ENCODE peak calls at places on chromosomes 3 and 15, in four cellular contexts. G is GM12865, F is colonic mucosa, M is neural progenitor cell. S is an unnamed sample.
A peak's percentile ranks its signal among the peaks of the same experiment; 100 is the strongest.

GRCh38 chr15:72493220-72493619 is 19.1 kb downstream of the ARIH1 start:
- DNase-seq in G (no peak), F (no peak), M (no peak), S (no peak)

GRCh38 chr15:64599716-64600115 is 139.3 kb downstream of the ZNF609 start:
- DNase-seq in G (no peak), F (no peak), M (no peak), S (no peak)

GRCh38 chr3:152909180-152909883 is 74.4 kb downstream of the P2RY1 start:
- DNase-seq in G (no peak), F (no peak), M (no peak), S (no peak)

GRCh38 chr15:53979051-53979788 is 979 bp downstream of the UNC13C start:
- DNase-seq in G (no peak), F (no peak), M (no peak), S (no peak)

GRCh38 chr3:64440498-64440897 is 215.2 kb upstream of the PRICKLE2 start:
- DNase-seq in G (no peak), F (peak; percentile 49), M (no peak), S (no peak)

GRCh38 chr3:182182531-182182968 is 470.8 kb downstream of the SOX2 start:
- DNase-seq in G (peak; percentile 36), F (no peak), M (no peak), S (no peak)

GRCh38 chr3:75294124-75294523 is 370.0 kb upstream of the FRG2C start:
- DNase-seq in G (peak; percentile 8), F (peak; percentile 20), M (peak; percentile 67), S (no peak)

GRCh38 chr3:50665603-50666115 is 9.1 kb upstream of the DOCK3 start:
- DNase-seq in G (no peak), F (no peak), M (no peak), S (no peak)

GRCh38 chr15:66057089-66057488 is 187.8 kb downstream of the RAB11A start:
- DNase-seq in G (no peak), F (no peak), M (peak; percentile 56), S (no peak)

GRCh38 chr15:57290826-57291225 is 85.5 kb upstream of the CGNL1 start:
- DNase-seq in G (no peak), F (no peak), M (no peak), S (no peak)

GRCh38 chr3:5194801-5195509 is 7.4 kb downstream of the EDEM1 start:
- DNase-seq in G (peak; percentile 70), F (no peak), M (no peak), S (peak; percentile 65)

GRCh38 chr3:132006605-132007204 is 28.1 kb downstream of the CPNE4 start:
- DNase-seq in G (peak; percentile 40), F (peak; percentile 28), M (peak; percentile 58), S (no peak)

GRCh38 chr15:58362262-58362922 is 69.4 kb upstream of the LIPC start:
- DNase-seq in G (no peak), F (no peak), M (no peak), S (no peak)

GRCh38 chr15:50906954-50907865 is 1.3 kb upstream of the AP4E1 start:
- DNase-seq in G (peak; percentile 94), F (peak; percentile 56), M (no peak), S (no peak)

GRCh38 chr3:120450261-120450913 is 405 bp downstream of the FSTL1 start:
- DNase-seq in G (no peak), F (peak; percentile 31), M (peak; percentile 60), S (peak; percentile 56)

GRCh38 chr3:194957743-194958240 is 272.1 kb downstream of the FAM43A start:
- DNase-seq in G (no peak), F (no peak), M (no peak), S (no peak)

GRCh38 chr15:34239151-34239761 is 14.4 kb downstream of the EMC4 start:
- DNase-seq in G (peak; percentile 36), F (no peak), M (no peak), S (no peak)

GRCh38 chr3:30550246-30550645 is 56.2 kb upstream of the TGFBR2 start:
- DNase-seq in G (no peak), F (no peak), M (no peak), S (no peak)

GRCh38 chr3:184688251-184688851 is 23.5 kb downstream of the MAGEF1 start:
- DNase-seq in G (no peak), F (no peak), M (no peak), S (no peak)

GRCh38 chr15:52563499-52564060 is 5.2 kb downstream of the ARPP19 start:
- DNase-seq in G (no peak), F (no peak), M (no peak), S (no peak)

GRCh38 chr15:84883916-84884781 is at the start of gene SLC28A1:
- DNase-seq in G (no peak), F (no peak), M (no peak), S (no peak)

GRCh38 chr3:187131981-187132380 is 7.3 kb downstream of the RPL39L start:
- DNase-seq in G (no peak), F (no peak), M (no peak), S (no peak)

GRCh38 chr3:150278843-150279341 is 129.2 kb upstream of the TSC22D2 start:
- DNase-seq in G (no peak), F (peak; percentile 62), M (peak; percentile 42), S (no peak)

GRCh38 chr3:2099028-2099671 is 484 bp downstream of the CNTN4 start:
- DNase-seq in G (no peak), F (peak; percentile 42), M (peak; percentile 79), S (no peak)

GRCh38 chr3:184016820-184017671 is 638 bp downstream of the ABCC5 start:
- DNase-seq in G (peak; percentile 62), F (peak; percentile 63), M (peak; percentile 78), S (peak; percentile 40)

GRCh38 chr3:106635271-106635670 is 742.0 kb upstream of the CCDC54 start:
- DNase-seq in G (peak; percentile 4), F (no peak), M (no peak), S (no peak)

GRCh38 chr15:29825205-29825604 is 2.9 kb upstream of the TJP1 start:
- DNase-seq in G (peak; percentile 46), F (no peak), M (no peak), S (no peak)

GRCh38 chr3:45214061-45214680 is 11.9 kb downstream of the TMEM158 start:
- DNase-seq in G (no peak), F (no peak), M (no peak), S (no peak)

GRCh38 chr3:45182915-45183881 is 37.0 kb upstream of the CDCP1 start:
- DNase-seq in G (no peak), F (peak; percentile 88), M (peak; percentile 31), S (peak; percentile 72)

GRCh38 chr3:60028243-60028642 is 978.4 kb upstream of the CFAP20DC start:
- DNase-seq in G (no peak), F (no peak), M (no peak), S (no peak)

GRCh38 chr3:66121288-66121687 is 82.6 kb upstream of the MAGI1 start:
- DNase-seq in G (no peak), F (no peak), M (no peak), S (no peak)

GRCh38 chr15:35696767-35697231 is 150.8 kb upstream of the DPH6 start:
- DNase-seq in G (no peak), F (no peak), M (no peak), S (no peak)

GRCh38 chr15:100081454-100081853 is 260.3 kb downstream of the ADAMTS17 start:
- DNase-seq in G (no peak), F (no peak), M (no peak), S (no peak)

GRCh38 chr3:74531491-74531890 is 83.0 kb downstream of the CNTN3 start:
- DNase-seq in G (no peak), F (no peak), M (no peak), S (no peak)

GRCh38 chr3:183653209-183654064 is 18.0 kb downstream of the KLHL24 start:
- DNase-seq in G (no peak), F (no peak), M (peak; percentile 4), S (no peak)

GRCh38 chr3:45628746-45629145 is 34.2 kb downstream of the LIMD1 start:
- DNase-seq in G (no peak), F (no peak), M (no peak), S (no peak)

GRCh38 chr15:88897142-88897455 is 1.8 kb upstream of the HAPLN3 start:
- DNase-seq in G (no peak), F (no peak), M (no peak), S (no peak)

GRCh38 chr3:122875547-122876127 is 80.8 kb downstream of the SLC49A4 start:
- DNase-seq in G (no peak), F (no peak), M (no peak), S (no peak)

GRCh38 chr15:60172147-60172546 is 168.0 kb downstream of the FOXB1 start:
- DNase-seq in G (no peak), F (no peak), M (no peak), S (no peak)

GRCh38 chr3:196941846-196942225 is 492 bp downstream of the NCBP2 start:
- DNase-seq in G (peak; percentile 67), F (peak; percentile 67), M (peak; percentile 79), S (no peak)

GRCh38 chr3:177914224-177914623 is 622.0 kb upstream of the KCNMB2 start:
- DNase-seq in G (no peak), F (no peak), M (no peak), S (no peak)
- TF ChIP-seq CTCF in G (no peak), F (no peak), M (no peak), S (no peak)

GRCh38 chr3:52534281-52535183 is 875 bp upstream of the NT5DC2 start:
- DNase-seq in G (no peak), F (peak; percentile 28), M (peak; percentile 60), S (no peak)
- H3K4me3 ChIP-seq in G (peak overlapping the region; percentile 53), F (peak overlapping the region; percentile 53), M (peak overlapping the region; percentile 62), S (peak overlapping the region; percentile 46)

GRCh38 chr15:45251888-45252287 is at the start of gene SLC28A2:
- DNase-seq in G (no peak), F (peak; percentile 76), M (no peak), S (no peak)

GRCh38 chr15:45249125-45249780 is 2.8 kb upstream of the SLC28A2 start:
- DNase-seq in G (no peak), F (peak; percentile 83), M (no peak), S (no peak)

GRCh38 chr15:45254405-45255293 is 2.6 kb downstream of the SLC28A2 start:
- DNase-seq in G (no peak), F (peak; percentile 38), M (no peak), S (no peak)

DNA sequence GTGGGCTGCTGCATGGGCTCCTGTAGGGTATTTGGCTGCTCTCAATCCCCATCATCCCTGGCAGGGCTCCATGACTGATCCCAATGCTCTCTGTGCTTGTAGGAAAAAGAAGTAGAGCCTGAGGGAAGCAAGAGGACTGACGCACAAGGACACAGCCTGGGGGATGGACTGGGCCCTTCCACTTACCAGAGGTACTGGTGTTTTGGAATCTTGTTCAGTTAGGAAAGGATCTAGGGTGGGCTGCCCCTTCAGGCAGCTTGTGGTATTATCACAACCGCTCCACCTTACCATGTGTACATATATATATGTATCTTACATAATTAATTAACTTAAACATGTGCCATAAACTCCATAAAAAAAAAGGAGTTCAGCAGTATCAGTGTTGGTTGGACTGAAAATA is 1.3 kb downstream of the SLC28A2 start:
- DNase-seq in G (peak; percentile 2), F (peak; percentile 53), M (peak; percentile 21), S (no peak)
- TF ChIP-seq CTCF in G (peak; percentile 30), F (no peak), M (peak; percentile 58), S (no peak)

GRCh38 chr3:133672461-133672860 is 10.7 kb upstream of the TOPBP1 start:
- DNase-seq in G (no peak), F (no peak), M (no peak), S (no peak)

GRCh38 chr3:133675631-133676335 is 14.0 kb upstream of the TOPBP1 start:
- DNase-seq in G (peak; percentile 54), F (no peak), M (no peak), S (no peak)

GRCh38 chr3:133674290-133674912 is 12.7 kb upstream of the TOPBP1 start:
- DNase-seq in G (no peak), F (no peak), M (peak; percentile 56), S (no peak)

GRCh38 chr3:133676336-133677118 is 14.8 kb upstream of the TOPBP1 start:
- DNase-seq in G (no peak), F (no peak), M (no peak), S (no peak)

GRCh38 chr3:133673746-133674145 is 12.0 kb upstream of the TOPBP1 start:
- DNase-seq in G (no peak), F (no peak), M (no peak), S (no peak)
- H3K4me3 ChIP-seq in G (no peak overlapping the region), F (no peak overlapping the region), M (peak overlapping the region; percentile 44), S (no peak overlapping the region)

S was measured in prostate gland.